ENCODE peak calls at places on chromosomes 3 and 15, in ten cellular contexts. One of them, this sample, is unnamed.

GRCh38 chr3:107701299-107701698 is 178.5 kb downstream of the BBX start:
- DNase-seq in HepG2: no peak
- DNase-seq in body of pancreas: no peak
- DNase-seq in NB4: no peak
- DNase-seq in H54: no peak
- DNase-seq in IMR-90: no peak
- DNase-seq in HCT116: no peak
- DNase-seq in Peyer's patch: no peak
- DNase-seq in breast epithelium: no peak
- DNase-seq in transverse colon: no peak
- DNase-seq in this sample: no peak

GRCh38 chr15:48059786-48060185 is 61.0 kb upstream of the SLC24A5 start:
- DNase-seq in HCT116: no peak
- DNase-seq in body of pancreas: peak; percentile 45
- DNase-seq in HepG2: no peak
- DNase-seq in transverse colon: no peak
- DNase-seq in breast epithelium: no peak
- DNase-seq in H54: no peak
- DNase-seq in IMR-90: peak; percentile 14
- DNase-seq in Peyer's patch: no peak
- DNase-seq in NB4: no peak
- DNase-seq in this sample: no peak

GRCh38 chr3:86938706-86939105 is 52.2 kb downstream of the VGLL3 start:
- DNase-seq in NB4: no peak
- DNase-seq in body of pancreas: no peak
- DNase-seq in HCT116: no peak
- DNase-seq in H54: no peak
- DNase-seq in transverse colon: no peak
- DNase-seq in breast epithelium: no peak
- DNase-seq in HepG2: no peak
- DNase-seq in IMR-90: peak; percentile 87
- DNase-seq in Peyer's patch: no peak
- DNase-seq in this sample: no peak

GRCh38 chr3:71380096-71380495 is 203.4 kb downstream of the FOXP1 start:
- DNase-seq in HCT116: no peak
- DNase-seq in body of pancreas: no peak
- DNase-seq in HepG2: peak; percentile 57
- DNase-seq in H54: no peak
- DNase-seq in NB4: peak; percentile 23
- DNase-seq in IMR-90: peak; percentile 4
- DNase-seq in Peyer's patch: no peak
- DNase-seq in transverse colon: no peak
- DNase-seq in breast epithelium: no peak
- DNase-seq in this sample: peak; percentile 2

GRCh38 chr15:37046876-37047614 is 53.3 kb downstream of the MEIS2 start:
- DNase-seq in HepG2: peak; percentile 28
- DNase-seq in NB4: no peak
- DNase-seq in Peyer's patch: no peak
- DNase-seq in H54: no peak
- DNase-seq in body of pancreas: no peak
- DNase-seq in transverse colon: no peak
- DNase-seq in HCT116: no peak
- DNase-seq in IMR-90: peak; percentile 70
- DNase-seq in breast epithelium: no peak
- DNase-seq in this sample: no peak

GRCh38 chr3:111955876-111956275 is 22.9 kb upstream of the ABHD10 start:
- DNase-seq in H54: no peak
- DNase-seq in IMR-90: no peak
- DNase-seq in HCT116: no peak
- DNase-seq in Peyer's patch: no peak
- DNase-seq in HepG2: no peak
- DNase-seq in body of pancreas: no peak
- DNase-seq in NB4: no peak
- DNase-seq in transverse colon: no peak
- DNase-seq in breast epithelium: no peak
- DNase-seq in this sample: no peak

GRCh38 chr15:29952245-29952644 is 130.0 kb upstream of the TJP1 start:
- DNase-seq in body of pancreas: peak; percentile 17
- DNase-seq in transverse colon: no peak
- DNase-seq in Peyer's patch: no peak
- DNase-seq in HepG2: no peak
- DNase-seq in H54: no peak
- DNase-seq in breast epithelium: no peak
- DNase-seq in IMR-90: no peak
- DNase-seq in NB4: no peak
- DNase-seq in HCT116: no peak
- DNase-seq in this sample: no peak

GRCh38 chr3:76034652-76035051 is 249.3 kb upstream of the ZNF717 start:
- DNase-seq in Peyer's patch: no peak
- DNase-seq in body of pancreas: no peak
- DNase-seq in NB4: no peak
- DNase-seq in breast epithelium: no peak
- DNase-seq in IMR-90: no peak
- DNase-seq in H54: no peak
- DNase-seq in HCT116: no peak
- DNase-seq in transverse colon: no peak
- DNase-seq in HepG2: no peak
- DNase-seq in this sample: no peak

GRCh38 chr3:43689766-43690399 is 855 bp upstream of the ABHD5 start:
- DNase-seq in HepG2: no peak
- DNase-seq in breast epithelium: no peak
- DNase-seq in transverse colon: no peak
- DNase-seq in NB4: no peak
- DNase-seq in body of pancreas: no peak
- DNase-seq in H54: no peak
- DNase-seq in HCT116: no peak
- DNase-seq in Peyer's patch: no peak
- DNase-seq in IMR-90: no peak
- DNase-seq in this sample: peak; percentile 69

GRCh38 chr3:64290864-64291263 is 65.6 kb upstream of the PRICKLE2 start:
- DNase-seq in HCT116: no peak
- DNase-seq in HepG2: no peak
- DNase-seq in breast epithelium: no peak
- DNase-seq in NB4: peak; percentile 1
- DNase-seq in transverse colon: no peak
- DNase-seq in IMR-90: no peak
- DNase-seq in Peyer's patch: no peak
- DNase-seq in body of pancreas: no peak
- DNase-seq in H54: no peak
- DNase-seq in this sample: no peak

GRCh38 chr3:180804871-180805430 is 107.5 kb upstream of the FXR1 start:
- DNase-seq in body of pancreas: no peak
- DNase-seq in breast epithelium: no peak
- DNase-seq in HepG2: peak; percentile 29
- DNase-seq in transverse colon: no peak
- DNase-seq in IMR-90: peak; percentile 9
- DNase-seq in H54: no peak
- DNase-seq in Peyer's patch: no peak
- DNase-seq in HCT116: peak; percentile 8
- DNase-seq in NB4: no peak
- DNase-seq in this sample: no peak

DNA sequence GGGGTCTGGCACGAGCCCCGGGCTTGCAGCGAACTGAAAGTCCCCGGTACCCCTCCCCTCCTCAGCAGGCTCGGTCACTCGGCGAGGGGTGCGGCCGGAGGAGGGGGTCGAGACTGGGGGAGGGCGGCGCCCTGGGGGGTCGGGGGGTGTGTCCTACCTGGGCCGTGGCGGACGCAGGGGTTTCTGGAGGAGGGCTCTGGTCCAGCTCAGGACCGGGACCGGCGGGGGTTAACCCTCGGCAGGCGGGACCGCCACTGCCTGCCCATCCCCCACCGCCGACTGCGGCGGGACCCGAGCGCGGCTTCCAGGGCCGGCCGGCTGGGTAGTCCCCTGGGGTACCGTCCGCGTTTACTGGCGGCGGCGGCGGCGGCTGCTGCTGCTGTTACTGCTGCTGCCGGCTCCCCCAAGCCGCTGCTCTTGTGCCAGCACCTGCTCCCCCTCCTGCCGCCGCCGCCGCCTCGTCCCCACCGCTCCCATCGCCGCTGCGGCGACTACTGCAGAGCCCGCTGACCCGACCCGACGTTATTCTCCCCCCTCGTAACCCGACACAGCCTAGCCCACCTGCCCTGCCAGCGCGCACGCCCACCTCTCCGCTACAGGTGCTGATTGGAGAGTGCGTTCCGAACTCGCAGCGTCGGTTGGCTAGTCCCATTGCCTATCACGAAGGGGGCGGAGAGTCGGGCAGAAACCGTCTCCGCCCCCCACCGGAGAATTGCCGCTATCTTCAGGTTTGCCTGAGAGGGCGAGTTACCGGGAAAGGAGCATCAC is at the start of gene TTBK2:
- DNase-seq in IMR-90: peak; percentile 99
- DNase-seq in Peyer's patch: peak; percentile 99
- DNase-seq in NB4: peak; percentile 99
- DNase-seq in breast epithelium: peak; percentile 97
- DNase-seq in transverse colon: peak; percentile 99
- DNase-seq in HepG2: peak; percentile 96
- DNase-seq in HCT116: peak; percentile 98
- DNase-seq in body of pancreas: peak; percentile 98
- DNase-seq in H54: peak; percentile 83
- DNase-seq in this sample: peak; percentile 99
- TF ChIP-seq POLR2A in IMR-90: no peak
- TF ChIP-seq POLR2A in Peyer's patch: peak; percentile 65
- TF ChIP-seq POLR2A in NB4: peak; percentile 80
- TF ChIP-seq POLR2A in breast epithelium: peak; percentile 57
- TF ChIP-seq POLR2A in transverse colon: peak; percentile 79
- TF ChIP-seq POLR2A in HepG2: peak; percentile 61
- TF ChIP-seq POLR2A in HCT116: peak; percentile 30
- TF ChIP-seq POLR2A in body of pancreas: peak; percentile 50
- TF ChIP-seq POLR2A in H54: peak; percentile 75
- TF ChIP-seq POLR2A in this sample: peak; percentile 71

GRCh38 chr15:82263350-82263749 is 732 bp downstream of the SAXO2 start:
- DNase-seq in Peyer's patch: no peak
- DNase-seq in IMR-90: no peak
- DNase-seq in transverse colon: no peak
- DNase-seq in H54: no peak
- DNase-seq in body of pancreas: no peak
- DNase-seq in breast epithelium: no peak
- DNase-seq in HCT116: no peak
- DNase-seq in NB4: no peak
- DNase-seq in HepG2: peak; percentile 92
- DNase-seq in this sample: peak; percentile 20

DNA sequence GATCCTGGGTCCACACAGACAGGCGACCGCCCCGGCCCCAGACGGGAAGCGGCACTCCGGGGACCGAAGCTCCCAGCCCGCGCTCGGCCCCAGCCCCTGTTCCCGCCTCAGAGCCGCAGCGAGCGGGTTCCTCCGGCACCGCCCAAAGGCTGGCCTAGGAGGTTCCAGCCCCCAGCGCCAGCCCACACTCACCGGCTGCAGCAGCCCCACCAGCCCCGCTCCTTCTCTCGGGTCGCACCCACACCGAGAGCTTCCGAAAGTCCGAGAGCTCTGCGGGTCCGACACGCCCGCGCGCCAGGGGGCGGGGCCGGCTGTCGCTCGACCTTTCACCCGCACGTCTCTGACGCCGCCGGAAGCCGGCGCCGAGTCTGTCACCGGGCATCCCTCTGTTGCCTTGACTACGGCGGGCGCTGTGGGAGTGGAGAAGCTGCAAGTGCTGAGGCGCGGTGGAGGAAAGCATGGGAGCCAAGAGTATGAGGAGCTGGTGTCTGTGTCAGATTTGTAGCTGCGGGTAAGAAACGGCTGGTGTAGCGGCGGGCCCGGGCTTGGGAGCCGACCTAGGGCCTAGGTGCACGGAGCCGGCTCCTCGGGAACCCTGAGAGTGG is at the start of the genes EFL1 and SAXO2:
- DNase-seq in NB4: peak; percentile 93
- DNase-seq in IMR-90: peak; percentile 80
- DNase-seq in transverse colon: peak; percentile 96
- DNase-seq in HCT116: peak; percentile 54
- DNase-seq in H54: peak; percentile 46
- DNase-seq in Peyer's patch: peak; percentile 97
- DNase-seq in HepG2: peak; percentile 70
- DNase-seq in breast epithelium: peak; percentile 85
- DNase-seq in body of pancreas: peak; percentile 93
- DNase-seq in this sample: peak; percentile 93
- TF ChIP-seq POLR2A in NB4: peak; percentile 71
- TF ChIP-seq POLR2A in IMR-90: peak; percentile 81
- TF ChIP-seq POLR2A in transverse colon: peak; percentile 78
- TF ChIP-seq POLR2A in HCT116: peak; percentile 66
- TF ChIP-seq POLR2A in H54: peak; percentile 67
- TF ChIP-seq POLR2A in Peyer's patch: peak; percentile 41
- TF ChIP-seq POLR2A in HepG2: no peak
- TF ChIP-seq POLR2A in breast epithelium: no peak
- TF ChIP-seq POLR2A in body of pancreas: no peak
- TF ChIP-seq POLR2A in this sample: peak; percentile 66

DNA sequence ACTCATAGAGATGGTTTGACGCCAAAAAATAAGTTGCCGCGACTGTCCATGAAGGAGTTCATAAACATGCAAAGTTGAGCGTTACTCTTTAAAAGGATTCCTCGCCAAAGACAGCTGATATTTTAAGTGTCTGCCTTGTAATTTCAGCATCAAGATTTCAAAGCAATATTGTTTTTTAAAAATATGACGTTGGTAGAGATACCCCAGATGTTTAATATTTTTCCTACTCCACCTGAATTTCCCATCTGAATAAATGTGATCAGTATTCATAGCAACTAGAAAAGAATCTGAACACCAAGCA is 155.0 kb downstream of the TUSC7 start:
- DNase-seq in H54: no peak
- DNase-seq in HepG2: no peak
- DNase-seq in Peyer's patch: no peak
- DNase-seq in transverse colon: no peak
- DNase-seq in breast epithelium: no peak
- DNase-seq in IMR-90: no peak
- DNase-seq in NB4: no peak
- DNase-seq in HCT116: no peak
- DNase-seq in body of pancreas: no peak
- DNase-seq in this sample: no peak
- TF ChIP-seq POLR2A in H54: no peak
- TF ChIP-seq POLR2A in HepG2: no peak
- TF ChIP-seq POLR2A in Peyer's patch: no peak
- TF ChIP-seq POLR2A in transverse colon: no peak
- TF ChIP-seq POLR2A in breast epithelium: no peak
- TF ChIP-seq POLR2A in IMR-90: no peak
- TF ChIP-seq POLR2A in NB4: no peak
- TF ChIP-seq POLR2A in HCT116: no peak
- TF ChIP-seq POLR2A in body of pancreas: no peak
- TF ChIP-seq POLR2A in this sample: no peak

DNA sequence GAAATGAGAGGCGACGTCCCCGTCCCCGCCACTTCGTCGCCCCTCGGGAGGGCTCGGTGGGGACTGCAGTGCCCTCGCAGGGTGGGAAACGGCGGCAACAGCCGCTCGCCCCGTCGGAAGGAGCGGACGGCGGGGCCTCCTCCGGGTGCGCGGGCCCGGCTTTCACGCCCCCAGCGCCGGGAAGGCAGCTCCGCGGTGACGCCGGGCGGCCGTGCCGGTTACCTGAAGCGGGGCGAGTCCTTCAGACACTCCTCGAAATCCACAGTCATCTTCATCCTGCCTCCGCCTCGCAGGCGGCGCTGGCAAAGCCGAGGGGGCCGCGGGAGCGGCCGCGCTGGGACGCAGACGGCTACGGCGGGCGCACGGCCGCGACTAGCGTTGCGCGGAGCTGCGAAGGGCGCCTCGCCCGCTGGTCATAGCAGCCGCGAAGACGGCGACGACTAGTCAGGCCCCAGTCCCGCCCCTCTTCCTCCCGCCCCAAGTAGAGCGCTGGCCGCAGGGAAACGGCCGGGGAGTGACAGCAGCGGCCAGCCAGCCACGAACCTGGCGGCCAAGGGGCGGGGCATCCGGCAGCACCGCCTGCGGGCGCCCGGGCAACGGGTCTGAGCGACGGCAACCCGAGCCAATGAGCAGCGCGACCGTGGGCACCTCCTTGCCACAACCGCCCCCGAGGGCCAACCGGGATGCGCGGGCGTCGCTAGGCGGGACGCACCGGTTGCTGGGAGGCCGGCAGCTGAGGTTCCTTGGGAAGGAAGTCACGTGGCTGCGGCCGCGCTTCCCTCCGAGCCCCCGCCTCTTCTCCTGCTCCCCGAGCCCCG is at the start of gene ACAP2:
- DNase-seq in HCT116: peak; percentile 97
- DNase-seq in Peyer's patch: peak; percentile 100
- DNase-seq in IMR-90: peak; percentile 99
- DNase-seq in NB4: peak; percentile 99
- DNase-seq in body of pancreas: peak; percentile 99
- DNase-seq in transverse colon: peak; percentile 100
- DNase-seq in H54: peak; percentile 100
- DNase-seq in HepG2: peak; percentile 96
- DNase-seq in breast epithelium: peak; percentile 100
- DNase-seq in this sample: peak; percentile 100
- TF ChIP-seq POLR2A in HCT116: peak; percentile 50
- TF ChIP-seq POLR2A in Peyer's patch: peak; percentile 98
- TF ChIP-seq POLR2A in IMR-90: peak; percentile 95
- TF ChIP-seq POLR2A in NB4: peak; percentile 87
- TF ChIP-seq POLR2A in body of pancreas: peak; percentile 98
- TF ChIP-seq POLR2A in transverse colon: peak; percentile 97
- TF ChIP-seq POLR2A in H54: peak; percentile 98
- TF ChIP-seq POLR2A in HepG2: peak; percentile 84
- TF ChIP-seq POLR2A in breast epithelium: peak; percentile 77
- TF ChIP-seq POLR2A in this sample: peak; percentile 92